ENCODE peak calls at places on chromosomes 1 and 21, in ten cellular contexts. I is A549, F is pancreas, J is AG10803, R is upper lobe of right lung, K is endothelial cell, G is omental fat pad, Z is Calu3, Y is PC-9, L is choroid plexus epithelial cell. T is an unnamed sample.

GRCh38 chr1:115373305-115373704 is 35.3 kb upstream of the NGF start:
- DNase-seq in L (peak), J (peak), G (no peak), F (no peak), I (no peak), K (no peak), Z (no peak), Y (peak), R (no peak), T (no peak)

GRCh38 chr21:45366931-45367401 is 38.0 kb upstream of the COL18A1 start:
- DNase-seq in J (peak), I (peak), R (no peak), K (no peak), L (peak), F (peak), Y (peak), G (peak), Z (peak), T (no peak)

GRCh38 chr1:45370575-45370974 is 30.3 kb upstream of the MUTYH start:
- DNase-seq in F (no peak), Z (no peak), G (no peak), L (no peak), R (no peak), K (no peak), Y (no peak), J (no peak), I (no peak), T (peak)

GRCh38 chr1:198064181-198064580 is 92.6 kb upstream of the NEK7 start:
- DNase-seq in I (no peak), K (no peak), Z (no peak), G (no peak), J (peak), F (no peak), R (no peak), L (no peak), Y (no peak), T (no peak)

GRCh38 chr1:41823453-41823852 is 95.3 kb downstream of the HIVEP3 start:
- DNase-seq in G (no peak), L (no peak), I (no peak), R (peak), J (peak), K (no peak), Z (peak), Y (no peak), F (no peak), T (no peak)

GRCh38 chr1:186564558-186564957 is 103.6 kb upstream of the PDC start:
- DNase-seq in Y (no peak), I (no peak), G (no peak), R (no peak), K (no peak), F (no peak), L (peak), J (peak), Z (no peak), T (no peak)

GRCh38 chr21:42498012-42498411 is 2.0 kb upstream of the RSPH1 start:
- DNase-seq in Z (no peak), K (no peak), R (no peak), Y (no peak), F (no peak), L (no peak), J (no peak), I (no peak), G (no peak), T (no peak)

GRCh38 chr1:85581138-85581801 is 709 bp downstream of the CCN1 start:
- DNase-seq in Y (peak), Z (peak), R (peak), K (peak), G (no peak), L (peak), J (peak), I (peak), F (peak), T (peak)

GRCh38 chr21:24870633-24871032 is 736.6 kb downstream of the MRPL39 start:
- DNase-seq in Y (no peak), Z (no peak), J (no peak), G (no peak), I (no peak), K (no peak), R (no peak), L (no peak), F (no peak), T (no peak)

GRCh38 chr1:234960722-234961467 is 167.7 kb downstream of the TOMM20 start:
- DNase-seq in Y (peak), J (peak), Z (peak), K (no peak), R (no peak), L (peak), I (peak), G (no peak), F (peak), T (no peak)

GRCh38 chr1:31650161-31650560 is 5.5 kb upstream of the PEF1 start:
- DNase-seq in K (no peak), Y (no peak), J (peak), F (no peak), G (no peak), Z (no peak), R (no peak), I (no peak), L (no peak), T (no peak)

GRCh38 chr1:92030701-92031107 is 919 bp downstream of the EPHX4 start:
- DNase-seq in L (peak), F (no peak), G (no peak), K (peak), Y (peak), I (no peak), J (no peak), Z (peak), R (no peak), T (no peak)

GRCh38 chr21:34698270-34699015 is 29.6 kb downstream of the CLIC6 start:
- DNase-seq in G (no peak), J (no peak), I (no peak), K (no peak), Y (no peak), Z (no peak), R (no peak), F (no peak), L (no peak), T (no peak)

GRCh38 chr21:34913786-34914185 is 135.3 kb downstream of the RUNX1 start:
- DNase-seq in Y (no peak), K (no peak), R (no peak), Z (no peak), F (no peak), J (peak), L (no peak), G (no peak), I (no peak), T (no peak)

GRCh38 chr1:227944066-227944930 is 3.4 kb downstream of the WNT9A start:
- DNase-seq in Z (no peak), G (no peak), I (no peak), K (no peak), Y (no peak), J (no peak), L (no peak), R (peak), F (no peak), T (no peak)

GRCh38 chr1:186022184-186022583 is 288.0 kb downstream of the HMCN1 start:
- DNase-seq in K (no peak), J (no peak), G (no peak), Z (no peak), L (no peak), I (no peak), R (no peak), Y (no peak), F (no peak), T (no peak)

GRCh38 chr1:7681401-7681800 is 89.7 kb upstream of the VAMP3 start:
- DNase-seq in Z (no peak), K (no peak), R (no peak), J (no peak), I (no peak), L (no peak), F (no peak), G (no peak), Y (no peak), T (no peak)

GRCh38 chr1:84689514-84690396 is 506 bp downstream of the SSX2IP start:
- DNase-seq in L (peak), Z (peak), F (no peak), K (peak), I (peak), J (peak), Y (no peak), G (peak), R (no peak), T (no peak)

GRCh38 chr21:41755258-41755933 is 11.5 kb downstream of the RIPK4 start:
- DNase-seq in J (no peak), I (no peak), Z (no peak), Y (peak), G (no peak), F (no peak), K (no peak), R (no peak), L (no peak), T (no peak)

GRCh38 chr1:91755176-91755575 is 130.8 kb downstream of the TGFBR3 start:
- DNase-seq in F (no peak), G (no peak), Y (peak), K (no peak), L (peak), Z (no peak), R (no peak), I (no peak), J (peak), T (no peak)

GRCh38 chr21:28580585-28580984 is 412.1 kb downstream of the LTN1 start:
- DNase-seq in G (no peak), F (no peak), R (no peak), L (no peak), Y (no peak), J (no peak), Z (no peak), I (no peak), K (no peak), T (no peak)

GRCh38 chr1:113396585-113396984 is 6.3 kb downstream of the MAGI3 start:
- DNase-seq in G (no peak), Y (peak), K (no peak), R (no peak), L (peak), J (peak), F (no peak), I (peak), Z (peak), T (no peak)

GRCh38 chr1:190416239-190416638 is 61.4 kb downstream of the BRINP3 start:
- DNase-seq in F (no peak), L (no peak), J (no peak), R (no peak), Z (no peak), G (no peak), K (no peak), Y (no peak), I (no peak), T (no peak)

GRCh38 chr1:228092342-228093049 is 10.0 kb downstream of the ARF1 start:
- DNase-seq in Y (no peak), J (no peak), G (peak), Z (no peak), L (no peak), R (peak), F (no peak), I (no peak), K (no peak), T (no peak)

GRCh38 chr1:206023682-206024081 is at the start of gene CTSE:
- DNase-seq in J (no peak), Y (no peak), R (peak), K (no peak), F (no peak), L (no peak), Z (peak), G (no peak), I (no peak), T (no peak)

GRCh38 chr1:114164840-114165543 is 11.3 kb upstream of the SYT6 start:
- DNase-seq in Z (no peak), I (no peak), L (no peak), G (no peak), K (no peak), Y (no peak), R (no peak), J (no peak), F (no peak), T (peak)

GRCh38 chr1:23577056-23577985 is 18.0 kb upstream of the ID3 start:
- DNase-seq in Z (peak), K (no peak), I (no peak), J (peak), F (no peak), L (peak), G (no peak), R (no peak), Y (peak), T (peak)

GRCh38 chr1:206734499-206735142 is 36.0 kb upstream of the IL19 start:
- DNase-seq in R (no peak), I (peak), Z (peak), J (peak), F (peak), K (peak), Y (no peak), L (peak), G (peak), T (peak)

GRCh38 chr1:109827466-109827865 is 63.7 kb upstream of the EPS8L3 start:
- DNase-seq in I (no peak), L (no peak), R (no peak), J (peak), K (no peak), G (no peak), F (no peak), Z (peak), Y (peak), T (no peak)

GRCh38 chr1:982765-983436 is 1.0 kb upstream of the PERM1 start:
- DNase-seq in K (no peak), F (no peak), G (no peak), Z (no peak), J (no peak), R (no peak), L (no peak), I (no peak), Y (no peak), T (no peak)

DNA sequence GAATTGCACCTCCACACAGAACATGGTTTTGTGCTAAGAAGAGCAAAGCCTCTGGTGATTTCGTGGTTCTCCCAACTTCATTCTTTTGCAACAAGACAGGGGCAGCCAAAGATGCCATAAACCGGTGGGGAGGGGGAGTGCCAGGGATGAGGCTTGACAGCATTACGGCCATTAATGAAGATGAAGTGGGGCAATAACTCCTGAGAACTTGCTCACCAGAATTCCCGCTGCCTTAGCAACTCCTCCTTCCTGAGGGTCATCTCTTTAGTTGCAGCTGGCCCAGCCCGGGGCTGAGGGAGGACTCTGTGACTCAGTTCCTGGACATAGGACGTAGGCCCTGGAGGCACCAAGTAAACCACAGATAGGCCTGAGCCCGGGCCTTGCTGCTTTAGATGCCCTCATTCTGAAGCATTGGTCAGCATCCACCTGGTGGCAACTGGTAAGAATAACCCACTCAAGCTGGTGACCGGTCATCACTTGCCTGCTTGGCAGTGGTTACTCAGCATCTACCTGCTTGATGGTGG is 330.2 kb downstream of the RRAGC start:
- DNase-seq in L (no peak), F (no peak), Z (no peak), I (no peak), J (no peak), Y (no peak), R (no peak), G (no peak), K (no peak), T (no peak)
- TF ChIP-seq CTCF in L (no peak), F (no peak), Z (no peak), I (no peak), J (no peak), Y (no peak), R (no peak), G (no peak), K (peak), T (no peak)

GRCh38 chr1:155145491-155145890 is 5.2 kb upstream of the DPM3 start:
- DNase-seq in L (no peak), I (no peak), Z (no peak), R (no peak), G (no peak), J (no peak), Y (no peak), F (no peak), K (no peak), T (no peak)
- TF ChIP-seq CTCF in L (no peak), I (no peak), Z (no peak), R (no peak), G (no peak), J (no peak), Y (no peak), F (no peak), K (no peak), T (no peak)

DNA sequence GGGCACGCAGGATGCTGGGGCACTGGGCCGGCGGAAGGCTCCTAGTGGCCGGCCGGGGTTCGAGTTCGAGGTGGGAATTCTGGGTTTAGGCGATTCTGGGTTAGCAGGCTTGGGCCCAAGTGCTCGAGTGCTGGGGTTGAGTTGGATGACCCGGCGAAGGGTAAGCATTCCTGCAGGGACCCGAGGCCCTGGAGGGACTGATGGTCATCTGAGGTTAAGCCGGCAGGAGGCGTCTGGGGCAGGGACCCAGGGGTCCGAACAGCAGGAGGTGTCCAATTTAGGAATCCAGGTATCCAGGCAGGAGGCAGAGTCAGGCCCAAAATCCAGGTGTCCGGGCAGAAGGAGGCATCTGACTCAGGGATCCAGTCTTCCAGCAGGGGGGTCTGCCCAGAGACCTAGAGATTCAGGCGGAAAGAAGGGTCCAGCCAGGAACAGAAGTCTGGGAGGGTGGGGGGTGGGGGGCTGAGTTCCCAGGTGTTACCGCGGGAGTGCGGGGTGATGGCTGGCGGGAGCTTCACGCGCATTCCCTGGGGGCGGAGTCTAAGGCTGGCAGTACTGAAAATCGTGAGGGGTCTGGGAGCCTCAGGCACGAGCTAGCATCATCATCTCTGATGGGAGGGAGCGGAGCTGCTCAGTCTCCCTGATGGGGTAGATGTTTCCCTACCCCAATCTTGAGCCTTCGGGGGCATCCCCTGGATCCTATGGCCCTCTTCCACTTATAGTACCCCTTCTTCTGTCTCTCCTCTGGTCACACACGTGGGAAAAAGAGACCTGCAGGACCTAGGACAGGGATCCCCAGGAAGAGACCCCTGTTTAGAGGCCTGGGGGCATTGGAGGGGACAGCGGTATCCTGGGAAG is 585 bp downstream of the GPR3 start:
- DNase-seq in G (no peak), J (no peak), L (no peak), I (peak), K (no peak), R (no peak), F (no peak), Y (no peak), Z (peak), T (no peak)
- TF ChIP-seq CTCF in G (no peak), J (peak), L (peak), I (no peak), K (peak), R (no peak), F (no peak), Y (no peak), Z (no peak), T (no peak)

GRCh38 chr1:18884419-18884717 is 18.0 kb downstream of the ALDH4A1 start:
- DNase-seq in Y (no peak), G (no peak), R (no peak), L (no peak), Z (no peak), K (no peak), J (no peak), I (no peak), F (no peak), T (no peak)
- TF ChIP-seq CTCF in Y (peak), G (no peak), R (peak), L (no peak), Z (peak), K (peak), J (no peak), I (no peak), F (no peak), T (no peak)

GRCh38 chr1:209983953-209984352 is 45.9 kb downstream of the SYT14 start:
- DNase-seq in G (no peak), K (no peak), Y (no peak), J (no peak), Z (no peak), I (no peak), R (no peak), L (no peak), F (no peak), T (no peak)

GRCh38 chr1:209993061-209993830 is 55.2 kb downstream of the SYT14 start:
- DNase-seq in Y (no peak), I (no peak), Z (no peak), L (no peak), R (no peak), J (no peak), F (no peak), G (no peak), K (no peak), T (no peak)

GRCh38 chr1:209988706-209989105 is 50.7 kb downstream of the SYT14 start:
- DNase-seq in R (no peak), F (no peak), J (no peak), G (no peak), L (no peak), Y (peak), I (no peak), Z (peak), K (no peak), T (no peak)

GRCh38 chr1:209985002-209985401 is 47.0 kb downstream of the SYT14 start:
- DNase-seq in I (no peak), L (no peak), G (no peak), F (no peak), K (no peak), Z (no peak), R (no peak), J (no peak), Y (no peak), T (no peak)

GRCh38 chr1:209989525-209989924 is 51.5 kb downstream of the SYT14 start:
- DNase-seq in Y (no peak), L (peak), G (no peak), I (peak), J (peak), R (no peak), K (no peak), F (no peak), Z (no peak), T (peak)
- TF ChIP-seq CTCF in Y (peak), L (peak), G (no peak), I (peak), J (peak), R (no peak), K (no peak), F (no peak), Z (peak), T (no peak)

DNA sequence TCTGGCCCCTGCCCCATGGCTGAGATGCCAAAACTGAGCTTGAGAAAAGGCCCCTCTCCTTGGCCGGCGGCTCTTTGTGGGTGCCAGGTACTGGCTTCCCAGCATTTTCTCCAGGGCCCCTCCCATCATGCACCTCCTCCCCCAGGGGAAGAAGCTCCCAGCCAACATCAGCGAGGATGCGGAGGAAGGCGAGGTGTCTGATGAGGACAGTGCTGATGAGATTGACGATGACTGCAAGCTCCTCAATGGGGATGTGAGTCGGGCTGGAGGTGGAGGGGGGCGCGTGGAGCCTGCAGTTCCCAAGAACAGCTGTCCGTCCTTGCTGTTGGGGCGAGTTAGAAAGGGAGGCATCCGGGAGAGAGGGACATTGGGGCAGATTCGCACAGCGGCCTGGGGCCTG is 13.5 kb downstream of the PLCH2 start:
- DNase-seq in J (no peak), K (no peak), I (no peak), L (no peak), G (no peak), Z (no peak), R (no peak), Y (no peak), F (no peak), T (no peak)
- TF ChIP-seq CTCF in J (no peak), K (no peak), I (no peak), L (no peak), G (no peak), Z (no peak), R (no peak), Y (no peak), F (no peak), T (no peak)

GRCh38 chr1:211648980-211649934 is 26.2 kb downstream of the NEK2 start:
- DNase-seq in J (peak), Y (no peak), K (no peak), Z (peak), R (peak), F (peak), L (peak), I (peak), G (no peak), T (peak)
- TF ChIP-seq CTCF in J (peak), Y (peak), K (no peak), Z (peak), R (peak), F (peak), L (peak), I (peak), G (no peak), T (peak)

GRCh38 chr1:212138441-212138840 is 102.9 kb downstream of the DTL start:
- DNase-seq in Z (no peak), K (no peak), I (no peak), G (no peak), R (no peak), L (no peak), F (no peak), Y (peak), J (no peak), T (no peak)
- TF ChIP-seq CTCF in Z (no peak), K (no peak), I (no peak), G (no peak), R (peak), L (no peak), F (no peak), Y (no peak), J (no peak), T (no peak)

T was measured in GM13976.